ENCODE peak calls at places on chromosomes 12 and 14, in seven cellular contexts. F, J, Q, X, Z, D and L are unnamed samples.

GRCh38 chr12:22406622-22407021 is 72.1 kb upstream of the ST8SIA1 start:
- DNase-seq in Z (no peak), X (no peak), D (no peak), F (no peak), J (no peak), Q (no peak), L (no peak)

GRCh38 chr12:22684526-22685118 is 59.7 kb downstream of the ETNK1 start:
- DNase-seq in X (peak), J (no peak), Z (no peak), Q (no peak), F (no peak), D (peak), L (no peak)

GRCh38 chr12:131153956-131154355 is 200.2 kb downstream of the ADGRD1 start:
- DNase-seq in D (no peak), J (no peak), Z (no peak), Q (no peak), X (no peak), F (no peak), L (no peak)

GRCh38 chr12:108907861-108908302 is 28.0 kb downstream of the DAO start:
- DNase-seq in D (no peak), Q (no peak), J (no peak), X (no peak), Z (no peak), F (no peak), L (no peak)

GRCh38 chr14:95849761-95850160 is 26.9 kb upstream of the TUNAR start:
- DNase-seq in D (no peak), Q (no peak), Z (no peak), J (no peak), F (no peak), X (no peak), L (no peak)

GRCh38 chr12:124501827-124502226 is 65.6 kb downstream of the NCOR2 start:
- DNase-seq in X (no peak), D (no peak), Q (no peak), Z (no peak), F (no peak), J (no peak), L (no peak)

GRCh38 chr14:57732886-57733285 is 133.0 kb downstream of the SLC35F4 start:
- DNase-seq in Q (no peak), X (peak), Z (no peak), J (no peak), D (no peak), F (no peak), L (no peak)

GRCh38 chr14:52950898-52951729 is at the start of gene FERMT2:
- DNase-seq in Z (peak), X (peak), J (peak), D (peak), F (peak), Q (peak), L (peak)

GRCh38 chr12:87518508-87518907 is 510.7 kb downstream of the C12orf50 start:
- DNase-seq in Q (no peak), D (no peak), J (no peak), F (no peak), X (no peak), Z (no peak), L (no peak)

GRCh38 chr14:100115236-100115635 is 44.2 kb downstream of the DEGS2 start:
- DNase-seq in X (no peak), Z (no peak), J (no peak), D (no peak), F (peak), Q (no peak), L (no peak)

GRCh38 chr14:96060161-96060933 is 21.2 kb downstream of the C14orf132 start:
- DNase-seq in F (no peak), D (no peak), Z (no peak), Q (no peak), X (no peak), J (no peak), L (no peak)

GRCh38 chr14:28695109-28695508 is 71.5 kb upstream of the FOXG1 start:
- DNase-seq in Z (no peak), D (no peak), F (no peak), J (no peak), X (no peak), Q (no peak), L (no peak)

GRCh38 chr12:84070311-84070710 is 842.3 kb downstream of the SLC6A15 start:
- DNase-seq in J (no peak), D (peak), X (peak), F (no peak), Q (no peak), Z (no peak), L (peak)

GRCh38 chr12:117261267-117261666 is 71.0 kb upstream of the FBXO21 start:
- DNase-seq in X (peak), D (no peak), F (no peak), J (no peak), Z (no peak), Q (no peak), L (no peak)

GRCh38 chr14:40003773-40004172 is 571.5 kb upstream of the FBXO33 start:
- DNase-seq in Q (no peak), D (no peak), J (no peak), F (no peak), X (no peak), Z (no peak), L (no peak)

GRCh38 chr14:103539056-103539825 is 10.2 kb downstream of the TRMT61A start:
- DNase-seq in Z (peak), D (no peak), F (peak), J (no peak), Q (no peak), X (no peak), L (no peak)

GRCh38 chr12:4824415-4824814 is 85.3 kb upstream of the KCNA1 start:
- DNase-seq in F (no peak), Q (no peak), X (peak), D (no peak), J (no peak), Z (no peak), L (no peak)

GRCh38 chr14:101105045-101105444 is 201.5 kb upstream of the RTL1 start:
- DNase-seq in J (no peak), Q (peak), X (no peak), Z (no peak), F (peak), D (no peak), L (no peak)

GRCh38 chr14:64504310-64504896 is at the start of gene ZBTB1:
- DNase-seq in D (peak), Q (peak), F (peak), Z (peak), X (peak), J (peak), L (peak)

GRCh38 chr12:101719566-101719965 is 19.7 kb downstream of the SYCP3 start:
- DNase-seq in Z (no peak), F (no peak), Q (no peak), X (peak), J (no peak), D (no peak), L (no peak)

GRCh38 chr14:73747386-73748211 is 33.4 kb upstream of the PNMA1 start:
- DNase-seq in Z (no peak), X (no peak), J (no peak), D (no peak), Q (no peak), F (no peak), L (no peak)

GRCh38 chr12:132955094-132955932 is 793 bp downstream of the ZNF605 start:
- DNase-seq in Q (peak), Z (no peak), X (peak), F (no peak), D (peak), J (no peak), L (no peak)

GRCh38 chr12:93766802-93767523 is 89.8 kb downstream of the CRADD start:
- DNase-seq in F (no peak), D (no peak), Z (no peak), J (no peak), Q (peak), X (peak), L (no peak)

GRCh38 chr14:105087308-105087962 is 22.2 kb upstream of the GPR132 start:
- DNase-seq in X (peak), J (no peak), F (peak), Z (peak), D (no peak), Q (peak), L (peak)

GRCh38 chr12:6842075-6842474 is 1.4 kb downstream of the GNB3 start:
- DNase-seq in F (no peak), J (no peak), X (no peak), D (no peak), Z (no peak), Q (no peak), L (no peak)

GRCh38 chr14:89349196-89350008 is 67.6 kb downstream of the FOXN3 start:
- DNase-seq in Z (no peak), X (no peak), J (no peak), D (no peak), Q (no peak), F (no peak), L (no peak)

GRCh38 chr12:10033783-10034381 is 3.4 kb downstream of the CLEC9A start:
- DNase-seq in F (no peak), D (no peak), Q (no peak), J (no peak), X (peak), Z (no peak), L (no peak)
- TF ChIP-seq CTCF in F (no peak), D (peak), Q (peak), J (no peak), X (peak), Z (peak), L (peak)

GRCh38 chr14:75566321-75566720 is 12.1 kb upstream of the FLVCR2 start:
- DNase-seq in D (no peak), Z (no peak), Q (no peak), F (no peak), J (no peak), X (no peak), L (no peak)
- TF ChIP-seq CTCF in D (no peak), Z (no peak), Q (no peak), F (no peak), J (no peak), X (no peak), L (no peak)

GRCh38 chr14:77139022-77139421 is 2.6 kb downstream of the ZDHHC22 start:
- DNase-seq in Z (no peak), Q (no peak), F (no peak), D (no peak), J (no peak), X (no peak), L (no peak)

GRCh38 chr14:77140343-77140936 is 1.2 kb downstream of the ZDHHC22 start:
- DNase-seq in F (no peak), Z (no peak), X (peak), Q (no peak), J (no peak), D (no peak), L (no peak)

GRCh38 chr14:77141592-77142288 is at the start of gene ZDHHC22:
- DNase-seq in X (peak), D (no peak), F (no peak), J (no peak), Q (no peak), Z (no peak), L (no peak)

GRCh38 chr14:77140937-77141591 is 527 bp downstream of the ZDHHC22 start:
- DNase-seq in Z (no peak), Q (no peak), F (no peak), J (no peak), X (peak), D (no peak), L (no peak)

GRCh38 chr14:77139540-77140342 is 1.9 kb downstream of the ZDHHC22 start:
- DNase-seq in Z (no peak), D (no peak), F (peak), J (no peak), X (peak), Q (peak), L (no peak)
- TF ChIP-seq CTCF in Z (peak), D (peak), F (no peak), J (no peak), X (peak), Q (peak), L (no peak)

GRCh38 chr12:14554281-14555008 is 13.2 kb downstream of the PLBD1 start:
- DNase-seq in X (no peak), D (no peak), J (peak), F (peak), Q (peak), Z (peak), L (peak)
- TF ChIP-seq CTCF in X (no peak), D (no peak), J (no peak), F (no peak), Q (no peak), Z (no peak), L (no peak)

GRCh38 chr12:52041032-52041431 is 10.2 kb upstream of the NR4A1 start:
- DNase-seq in F (no peak), X (no peak), Q (no peak), J (no peak), Z (no peak), D (no peak), L (no peak)
- TF ChIP-seq CTCF in F (no peak), X (no peak), Q (no peak), J (no peak), Z (no peak), D (no peak), L (no peak)

DNA sequence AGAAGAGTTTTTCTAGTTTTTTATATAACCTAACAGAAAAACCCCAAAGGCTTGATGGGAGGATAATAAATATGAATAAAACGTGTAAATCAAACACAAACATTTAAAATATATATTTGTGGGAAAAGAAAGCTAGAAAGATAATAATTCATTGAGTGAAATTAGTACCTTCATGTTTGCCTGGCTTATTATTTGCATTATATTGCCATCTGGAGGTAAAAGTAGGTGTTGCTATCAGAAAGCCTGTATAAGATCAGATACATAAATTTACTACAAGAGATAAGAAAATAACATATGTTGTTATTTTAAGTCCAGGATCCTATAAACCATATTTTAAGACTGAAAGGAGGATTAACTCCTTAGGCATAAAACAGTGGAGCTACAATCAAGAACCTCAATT is 77.7 kb downstream of the NTS start:
- DNase-seq in D (no peak), Q (no peak), J (no peak), F (no peak), X (peak), Z (no peak), L (no peak)
- TF ChIP-seq CTCF in D (peak), Q (no peak), J (no peak), F (peak), X (no peak), Z (peak), L (no peak)